ENCODE peak calls at places on chromosome 12, in nine cellular contexts. One of them, this sample, is unnamed.
A peak's percentile ranks its signal among the peaks of the same experiment; 100 is the strongest.

GRCh38 chr12:41573445-41573844 is 385.3 kb downstream of the PDZRN4 start:
- DNase-seq in Caco-2: no peak
- DNase-seq in lung: no peak
- DNase-seq in fibroblast of villous mesenchyme: no peak
- DNase-seq in HCT116: no peak
- DNase-seq in SK-N-SH: no peak
- DNase-seq in IMR-90: no peak
- DNase-seq in tibial artery: no peak
- DNase-seq in CD8-positive, alpha-beta T cell: no peak
- DNase-seq in this sample: no peak

GRCh38 chr12:29818925-29819324 is 35.2 kb upstream of the TMTC1 start:
- DNase-seq in tibial artery: peak; percentile 40
- DNase-seq in CD8-positive, alpha-beta T cell: no peak
- DNase-seq in lung: no peak
- DNase-seq in Caco-2: no peak
- DNase-seq in fibroblast of villous mesenchyme: no peak
- DNase-seq in IMR-90: no peak
- DNase-seq in SK-N-SH: no peak
- DNase-seq in HCT116: no peak
- DNase-seq in this sample: peak; percentile 87

GRCh38 chr12:52050116-52050770 is 999 bp upstream of the NR4A1 start:
- DNase-seq in tibial artery: no peak
- DNase-seq in HCT116: no peak
- DNase-seq in lung: no peak
- DNase-seq in SK-N-SH: no peak
- DNase-seq in fibroblast of villous mesenchyme: peak; percentile 55
- DNase-seq in Caco-2: peak; percentile 67
- DNase-seq in CD8-positive, alpha-beta T cell: no peak
- DNase-seq in IMR-90: peak; percentile 50
- DNase-seq in this sample: peak; percentile 73

GRCh38 chr12:78210894-78211302 is 380.2 kb downstream of the NAV3 start:
- DNase-seq in IMR-90: peak; percentile 81
- DNase-seq in fibroblast of villous mesenchyme: peak; percentile 97
- DNase-seq in CD8-positive, alpha-beta T cell: no peak
- DNase-seq in tibial artery: no peak
- DNase-seq in lung: no peak
- DNase-seq in Caco-2: no peak
- DNase-seq in HCT116: no peak
- DNase-seq in SK-N-SH: no peak
- DNase-seq in this sample: peak; percentile 83

GRCh38 chr12:48973992-48974673 is 2.6 kb upstream of the WNT10B start:
- DNase-seq in SK-N-SH: peak; percentile 81
- DNase-seq in Caco-2: no peak
- DNase-seq in fibroblast of villous mesenchyme: no peak
- DNase-seq in lung: no peak
- DNase-seq in IMR-90: peak; percentile 54
- DNase-seq in CD8-positive, alpha-beta T cell: no peak
- DNase-seq in HCT116: no peak
- DNase-seq in tibial artery: peak; percentile 78
- DNase-seq in this sample: peak; percentile 87

GRCh38 chr12:6461401-6462233 is 8.9 kb downstream of the VAMP1 start:
- DNase-seq in HCT116: no peak
- DNase-seq in Caco-2: peak; percentile 30
- DNase-seq in CD8-positive, alpha-beta T cell: peak; percentile 58
- DNase-seq in lung: peak; percentile 54
- DNase-seq in IMR-90: peak; percentile 45
- DNase-seq in fibroblast of villous mesenchyme: no peak
- DNase-seq in SK-N-SH: no peak
- DNase-seq in tibial artery: peak; percentile 58
- DNase-seq in this sample: no peak

GRCh38 chr12:122366685-122367475 is 55.6 kb downstream of the CLIP1 start:
- DNase-seq in fibroblast of villous mesenchyme: peak; percentile 96
- DNase-seq in IMR-90: peak; percentile 90
- DNase-seq in Caco-2: peak; percentile 64
- DNase-seq in tibial artery: peak; percentile 74
- DNase-seq in lung: no peak
- DNase-seq in SK-N-SH: no peak
- DNase-seq in HCT116: peak; percentile 78
- DNase-seq in CD8-positive, alpha-beta T cell: no peak
- DNase-seq in this sample: peak; percentile 93

GRCh38 chr12:105977256-105978051 is 161.3 kb downstream of the NUAK1 start:
- DNase-seq in lung: no peak
- DNase-seq in fibroblast of villous mesenchyme: peak; percentile 87
- DNase-seq in tibial artery: no peak
- DNase-seq in IMR-90: peak; percentile 91
- DNase-seq in HCT116: no peak
- DNase-seq in Caco-2: no peak
- DNase-seq in SK-N-SH: no peak
- DNase-seq in CD8-positive, alpha-beta T cell: no peak
- DNase-seq in this sample: peak; percentile 39

GRCh38 chr12:78194448-78194847 is 363.8 kb downstream of the NAV3 start:
- DNase-seq in HCT116: no peak
- DNase-seq in lung: no peak
- DNase-seq in CD8-positive, alpha-beta T cell: no peak
- DNase-seq in IMR-90: peak; percentile 95
- DNase-seq in Caco-2: no peak
- DNase-seq in fibroblast of villous mesenchyme: peak; percentile 88
- DNase-seq in SK-N-SH: no peak
- DNase-seq in tibial artery: no peak
- DNase-seq in this sample: peak; percentile 97

GRCh38 chr12:104724992-104725585 is 233.0 kb downstream of the SLC41A2 start:
- DNase-seq in tibial artery: no peak
- DNase-seq in CD8-positive, alpha-beta T cell: no peak
- DNase-seq in lung: no peak
- DNase-seq in Caco-2: no peak
- DNase-seq in HCT116: no peak
- DNase-seq in SK-N-SH: no peak
- DNase-seq in fibroblast of villous mesenchyme: no peak
- DNase-seq in IMR-90: no peak
- DNase-seq in this sample: no peak

GRCh38 chr12:117807355-117807754 is 161.4 kb downstream of the KSR2 start:
- DNase-seq in tibial artery: no peak
- DNase-seq in fibroblast of villous mesenchyme: no peak
- DNase-seq in IMR-90: no peak
- DNase-seq in SK-N-SH: no peak
- DNase-seq in CD8-positive, alpha-beta T cell: no peak
- DNase-seq in HCT116: no peak
- DNase-seq in Caco-2: no peak
- DNase-seq in lung: no peak
- DNase-seq in this sample: no peak

GRCh38 chr12:5506821-5507231 is 74.9 kb downstream of the NTF3 start:
- DNase-seq in Caco-2: no peak
- DNase-seq in tibial artery: no peak
- DNase-seq in CD8-positive, alpha-beta T cell: no peak
- DNase-seq in IMR-90: no peak
- DNase-seq in lung: no peak
- DNase-seq in fibroblast of villous mesenchyme: no peak
- DNase-seq in SK-N-SH: no peak
- DNase-seq in HCT116: no peak
- DNase-seq in this sample: no peak

GRCh38 chr12:6570264-6570887 is 2.3 kb upstream of the NOP2 start:
- DNase-seq in fibroblast of villous mesenchyme: peak; percentile 44
- DNase-seq in HCT116: peak; percentile 37
- DNase-seq in lung: no peak
- DNase-seq in CD8-positive, alpha-beta T cell: no peak
- DNase-seq in tibial artery: no peak
- DNase-seq in IMR-90: no peak
- DNase-seq in SK-N-SH: peak; percentile 83
- DNase-seq in Caco-2: peak; percentile 82
- DNase-seq in this sample: peak; percentile 27

DNA sequence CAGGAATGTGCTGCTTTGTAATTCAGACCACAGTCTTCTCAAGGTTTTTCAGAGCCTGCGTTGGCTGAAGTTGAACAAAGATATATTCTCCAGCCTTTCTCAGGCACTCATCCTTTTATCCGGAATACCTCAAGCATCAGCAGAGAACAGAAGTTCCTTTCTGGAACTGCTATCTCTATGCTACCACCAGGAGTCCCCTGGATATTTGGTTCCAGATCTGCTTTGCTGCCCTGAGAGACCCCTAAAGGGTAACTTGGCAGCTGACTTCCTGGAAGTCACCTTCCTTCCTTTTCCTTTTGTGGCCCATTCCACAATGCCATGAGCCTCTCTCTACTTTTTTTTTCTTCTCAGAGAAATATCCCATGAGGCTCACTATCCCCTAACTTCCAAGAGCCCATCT is 188.2 kb downstream of the PLCZ1 start:
- DNase-seq in HCT116: no peak
- DNase-seq in lung: no peak
- DNase-seq in SK-N-SH: no peak
- DNase-seq in Caco-2: no peak
- DNase-seq in fibroblast of villous mesenchyme: no peak
- DNase-seq in CD8-positive, alpha-beta T cell: no peak
- DNase-seq in IMR-90: no peak
- DNase-seq in tibial artery: no peak
- DNase-seq in this sample: no peak
- TF ChIP-seq CTCF in HCT116: no peak
- TF ChIP-seq CTCF in lung: no peak
- TF ChIP-seq CTCF in SK-N-SH: no peak
- TF ChIP-seq CTCF in Caco-2: peak; percentile 32
- TF ChIP-seq CTCF in fibroblast of villous mesenchyme: peak; percentile 23
- TF ChIP-seq CTCF in CD8-positive, alpha-beta T cell: no peak
- TF ChIP-seq CTCF in IMR-90: no peak
- TF ChIP-seq CTCF in tibial artery: no peak
- TF ChIP-seq CTCF in this sample: no peak

GRCh38 chr12:75985566-75985965 is 46.0 kb downstream of the PHLDA1 start:
- DNase-seq in lung: no peak
- DNase-seq in IMR-90: no peak
- DNase-seq in fibroblast of villous mesenchyme: no peak
- DNase-seq in tibial artery: no peak
- DNase-seq in HCT116: no peak
- DNase-seq in SK-N-SH: no peak
- DNase-seq in Caco-2: no peak
- DNase-seq in CD8-positive, alpha-beta T cell: no peak
- DNase-seq in this sample: no peak
- H3K4me3 ChIP-seq in lung: no peak overlapping the region
- H3K4me3 ChIP-seq in IMR-90: no peak overlapping the region
- H3K4me3 ChIP-seq in fibroblast of villous mesenchyme: no peak overlapping the region
- H3K4me3 ChIP-seq in tibial artery: no peak overlapping the region
- H3K4me3 ChIP-seq in HCT116: no peak overlapping the region
- H3K4me3 ChIP-seq in SK-N-SH: no peak overlapping the region
- H3K4me3 ChIP-seq in Caco-2: no peak overlapping the region
- H3K4me3 ChIP-seq in CD8-positive, alpha-beta T cell: no peak overlapping the region
- H3K4me3 ChIP-seq in this sample: no peak overlapping the region

GRCh38 chr12:59432057-59432456 is 163.8 kb upstream of the SLC16A7 start:
- DNase-seq in fibroblast of villous mesenchyme: no peak
- DNase-seq in HCT116: no peak
- DNase-seq in IMR-90: no peak
- DNase-seq in lung: no peak
- DNase-seq in tibial artery: no peak
- DNase-seq in CD8-positive, alpha-beta T cell: no peak
- DNase-seq in SK-N-SH: no peak
- DNase-seq in Caco-2: no peak
- DNase-seq in this sample: no peak

GRCh38 chr12:59425798-59426197 is 170.0 kb upstream of the SLC16A7 start:
- DNase-seq in IMR-90: no peak
- DNase-seq in HCT116: no peak
- DNase-seq in fibroblast of villous mesenchyme: peak; percentile 66
- DNase-seq in tibial artery: no peak
- DNase-seq in SK-N-SH: no peak
- DNase-seq in lung: no peak
- DNase-seq in CD8-positive, alpha-beta T cell: no peak
- DNase-seq in Caco-2: no peak
- DNase-seq in this sample: peak; percentile 74

GRCh38 chr12:59429766-59430165 is 166.1 kb upstream of the SLC16A7 start:
- DNase-seq in Caco-2: no peak
- DNase-seq in lung: no peak
- DNase-seq in IMR-90: peak; percentile 65
- DNase-seq in CD8-positive, alpha-beta T cell: no peak
- DNase-seq in tibial artery: no peak
- DNase-seq in fibroblast of villous mesenchyme: peak; percentile 15
- DNase-seq in HCT116: no peak
- DNase-seq in SK-N-SH: no peak
- DNase-seq in this sample: no peak

GRCh38 chr12:59431266-59431665 is 164.6 kb upstream of the SLC16A7 start:
- DNase-seq in SK-N-SH: no peak
- DNase-seq in fibroblast of villous mesenchyme: no peak
- DNase-seq in tibial artery: no peak
- DNase-seq in CD8-positive, alpha-beta T cell: no peak
- DNase-seq in HCT116: no peak
- DNase-seq in IMR-90: peak; percentile 2
- DNase-seq in lung: no peak
- DNase-seq in Caco-2: no peak
- DNase-seq in this sample: peak; percentile 40
- TF ChIP-seq CTCF in SK-N-SH: peak; percentile 51
- TF ChIP-seq CTCF in fibroblast of villous mesenchyme: peak; percentile 12
- TF ChIP-seq CTCF in tibial artery: no peak
- TF ChIP-seq CTCF in CD8-positive, alpha-beta T cell: no peak
- TF ChIP-seq CTCF in HCT116: peak; percentile 19
- TF ChIP-seq CTCF in IMR-90: peak; percentile 29
- TF ChIP-seq CTCF in lung: no peak
- TF ChIP-seq CTCF in Caco-2: no peak
- TF ChIP-seq CTCF in this sample: peak; percentile 35

GRCh38 chr12:121239704-121240420 is 29.9 kb downstream of the P2RX4 start:
- DNase-seq in tibial artery: no peak
- DNase-seq in IMR-90: no peak
- DNase-seq in lung: no peak
- DNase-seq in Caco-2: no peak
- DNase-seq in fibroblast of villous mesenchyme: peak; percentile 56
- DNase-seq in SK-N-SH: no peak
- DNase-seq in CD8-positive, alpha-beta T cell: no peak
- DNase-seq in HCT116: no peak
- DNase-seq in this sample: no peak
- H3K4me3 ChIP-seq in tibial artery: peak overlapping the region; percentile 39
- H3K4me3 ChIP-seq in IMR-90: no peak overlapping the region
- H3K4me3 ChIP-seq in lung: no peak overlapping the region
- H3K4me3 ChIP-seq in Caco-2: no peak overlapping the region
- H3K4me3 ChIP-seq in fibroblast of villous mesenchyme: no peak overlapping the region
- H3K4me3 ChIP-seq in SK-N-SH: no peak overlapping the region
- H3K4me3 ChIP-seq in CD8-positive, alpha-beta T cell: peak overlapping the region; percentile 10
- H3K4me3 ChIP-seq in HCT116: no peak overlapping the region
- H3K4me3 ChIP-seq in this sample: no peak overlapping the region

GRCh38 chr12:62239571-62239970 is 20.6 kb upstream of the USP15 start:
- DNase-seq in HCT116: no peak
- DNase-seq in lung: no peak
- DNase-seq in CD8-positive, alpha-beta T cell: no peak
- DNase-seq in fibroblast of villous mesenchyme: no peak
- DNase-seq in Caco-2: no peak
- DNase-seq in tibial artery: no peak
- DNase-seq in SK-N-SH: no peak
- DNase-seq in IMR-90: no peak
- DNase-seq in this sample: no peak
- TF ChIP-seq CTCF in HCT116: no peak
- TF ChIP-seq CTCF in lung: no peak
- TF ChIP-seq CTCF in CD8-positive, alpha-beta T cell: no peak
- TF ChIP-seq CTCF in fibroblast of villous mesenchyme: no peak
- TF ChIP-seq CTCF in Caco-2: no peak
- TF ChIP-seq CTCF in tibial artery: no peak
- TF ChIP-seq CTCF in SK-N-SH: no peak
- TF ChIP-seq CTCF in IMR-90: no peak
- TF ChIP-seq CTCF in this sample: no peak

DNA sequence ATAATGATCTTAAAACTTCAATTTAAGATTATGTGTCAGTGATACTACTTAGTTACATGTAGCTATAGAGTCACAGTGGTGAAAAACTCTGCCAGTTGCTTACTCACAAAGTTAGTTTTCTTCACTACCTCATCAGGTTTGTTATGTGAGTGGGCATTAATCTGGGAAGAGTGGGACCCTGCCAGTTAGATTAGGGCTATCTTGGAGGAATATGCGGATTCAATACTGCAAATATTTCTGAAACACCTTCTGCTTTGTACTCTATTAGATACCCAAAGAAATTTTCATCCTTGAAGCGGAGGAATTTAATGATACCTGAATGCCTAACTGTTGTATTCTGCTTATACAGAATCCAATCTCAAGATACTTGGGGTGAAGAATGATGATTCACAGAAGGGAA is 25.1 kb downstream of the ZNF268 start:
- DNase-seq in tibial artery: no peak
- DNase-seq in fibroblast of villous mesenchyme: no peak
- DNase-seq in IMR-90: no peak
- DNase-seq in CD8-positive, alpha-beta T cell: no peak
- DNase-seq in SK-N-SH: no peak
- DNase-seq in HCT116: no peak
- DNase-seq in lung: no peak
- DNase-seq in Caco-2: no peak
- DNase-seq in this sample: no peak
- H3K4me3 ChIP-seq in tibial artery: no peak overlapping the region
- H3K4me3 ChIP-seq in fibroblast of villous mesenchyme: no peak overlapping the region
- H3K4me3 ChIP-seq in IMR-90: no peak overlapping the region
- H3K4me3 ChIP-seq in CD8-positive, alpha-beta T cell: no peak overlapping the region
- H3K4me3 ChIP-seq in SK-N-SH: no peak overlapping the region
- H3K4me3 ChIP-seq in HCT116: no peak overlapping the region
- H3K4me3 ChIP-seq in lung: no peak overlapping the region
- H3K4me3 ChIP-seq in Caco-2: no peak overlapping the region
- H3K4me3 ChIP-seq in this sample: no peak overlapping the region